ENCODE peak calls at places on chromosomes 2 and 18, in ten cellular contexts. Z is transverse colon, O is stomach, A is H1, L is sigmoid colon, Y is A549, R is upper lobe of left lung, B is K562, N is suprapubic skin, T is SK-N-SH. W is an unnamed sample. For H3K4me1, the result is how much of the 10 kb centered on the place peaks cover.

GRCh38 chr2:189613650-189614420 is 33.2 kb upstream of the SLC40A1 start:
- DNase-seq in L (no peak), A (no peak), Z (no peak), T (peak), N (no peak), R (no peak), Y (peak), O (no peak), B (no peak), W (peak)

GRCh38 chr18:75269140-75269676 is 58.6 kb downstream of the TSHZ1 start:
- DNase-seq in B (no peak), T (no peak), O (no peak), Z (no peak), Y (no peak), L (no peak), A (no peak), R (no peak), N (no peak), W (no peak)

GRCh38 chr2:241217320-241218031 is 29.0 kb downstream of the ANO7 start:
- DNase-seq in L (peak), Y (peak), T (peak), B (peak), R (peak), N (no peak), Z (peak), O (peak), A (peak), W (peak)

GRCh38 chr2:159362816-159363251 is 76.3 kb upstream of the WDSUB1 start:
- DNase-seq in O (no peak), Y (peak), R (peak), N (no peak), A (no peak), Z (no peak), L (no peak), T (no peak), B (no peak), W (no peak)

GRCh38 chr2:163800889-163801498 is 65.2 kb upstream of the FIGN start:
- DNase-seq in R (no peak), O (no peak), Z (no peak), N (no peak), B (no peak), Y (no peak), L (no peak), T (no peak), A (no peak), W (no peak)

GRCh38 chr18:53153800-53154199 is 813.8 kb downstream of the DCC start:
- DNase-seq in L (no peak), B (no peak), A (no peak), N (no peak), R (no peak), T (no peak), Z (no peak), Y (no peak), O (no peak), W (no peak)

GRCh38 chr2:118878531-118879149 is 31.2 kb upstream of the EN1 start:
- DNase-seq in B (no peak), R (no peak), N (no peak), Z (no peak), O (no peak), T (no peak), L (no peak), A (no peak), Y (no peak), W (no peak)

GRCh38 chr18:71327443-71328120 is 1038.7 kb downstream of the SOCS6 start:
- DNase-seq in Z (no peak), O (no peak), N (no peak), L (no peak), T (no peak), A (no peak), B (no peak), R (no peak), Y (no peak), W (no peak)

GRCh38 chr2:228444156-228444555 is 262.7 kb upstream of the SPHKAP start:
- DNase-seq in O (no peak), L (no peak), N (no peak), T (no peak), R (no peak), A (no peak), Z (no peak), B (no peak), Y (no peak), W (no peak)

GRCh38 chr18:31563778-31564177 is 27.9 kb upstream of the TTR start:
- DNase-seq in T (peak), L (no peak), R (no peak), B (peak), Y (no peak), O (no peak), Z (no peak), A (no peak), N (no peak), W (no peak)

GRCh38 chr18:31562726-31563125 is 29.0 kb upstream of the TTR start:
- DNase-seq in R (no peak), Y (no peak), N (no peak), T (no peak), O (no peak), Z (no peak), A (no peak), L (no peak), B (no peak), W (no peak)

GRCh38 chr18:31565782-31566512 is 25.7 kb upstream of the TTR start:
- DNase-seq in Y (no peak), A (no peak), R (no peak), T (no peak), N (no peak), B (no peak), Z (no peak), L (no peak), O (no peak), W (no peak)

GRCh38 chr18:31566576-31567306 is 24.9 kb upstream of the TTR start:
- DNase-seq in O (no peak), B (no peak), T (no peak), N (no peak), Z (no peak), Y (no peak), R (no peak), L (no peak), A (no peak), W (no peak)

GRCh38 chr18:31565345-31565744 is 26.3 kb upstream of the TTR start:
- DNase-seq in Z (no peak), N (no peak), R (no peak), B (no peak), T (no peak), O (no peak), A (no peak), Y (no peak), L (no peak), W (no peak)
- TF ChIP-seq EP300 in Z (no peak), N (no peak), R (no peak), B (no peak), T (no peak), O (no peak), A (no peak), Y (no peak), L (no peak), W (no peak)

DNA sequence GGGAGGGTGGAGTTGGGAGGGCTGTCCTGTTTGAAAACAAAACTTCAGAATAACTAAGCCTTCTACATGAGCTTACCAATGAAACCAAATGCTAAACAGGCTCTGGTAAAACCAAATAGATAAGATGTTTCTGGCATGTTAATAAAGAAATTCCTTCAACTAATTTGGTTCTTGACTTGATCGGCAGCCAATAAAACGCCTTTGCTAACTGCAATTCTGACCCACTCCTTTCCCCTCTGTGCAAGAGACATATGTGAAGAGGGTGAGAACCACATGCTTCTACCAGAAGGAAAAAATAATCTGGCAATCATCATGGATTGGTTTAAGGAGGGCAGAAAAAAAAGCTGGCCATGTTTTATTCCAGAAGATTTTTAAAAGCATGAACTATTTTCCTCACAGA is 20.9 kb downstream of the MAP4K3 start:
- DNase-seq in Z (no peak), A (no peak), T (no peak), Y (no peak), B (no peak), R (no peak), N (no peak), L (no peak), O (no peak), W (no peak)
- H3K27ac ChIP-seq in Z (no peak), A (no peak), T (no peak), Y (no peak), B (no peak), R (no peak), N (no peak), L (no peak), O (no peak), W (no peak)

GRCh38 chr2:197196737-197197136 is 113.8 kb downstream of the ANKRD44 start:
- DNase-seq in Y (no peak), Z (no peak), T (no peak), B (no peak), N (no peak), R (no peak), A (no peak), L (no peak), O (no peak), W (no peak)
- H3K4me1 ChIP-seq in Y (under half), Z (under half), T (under half), B (under half), N (under half), R (half or more), A (under half), L (half or more), O (under half), W (under half)

DNA sequence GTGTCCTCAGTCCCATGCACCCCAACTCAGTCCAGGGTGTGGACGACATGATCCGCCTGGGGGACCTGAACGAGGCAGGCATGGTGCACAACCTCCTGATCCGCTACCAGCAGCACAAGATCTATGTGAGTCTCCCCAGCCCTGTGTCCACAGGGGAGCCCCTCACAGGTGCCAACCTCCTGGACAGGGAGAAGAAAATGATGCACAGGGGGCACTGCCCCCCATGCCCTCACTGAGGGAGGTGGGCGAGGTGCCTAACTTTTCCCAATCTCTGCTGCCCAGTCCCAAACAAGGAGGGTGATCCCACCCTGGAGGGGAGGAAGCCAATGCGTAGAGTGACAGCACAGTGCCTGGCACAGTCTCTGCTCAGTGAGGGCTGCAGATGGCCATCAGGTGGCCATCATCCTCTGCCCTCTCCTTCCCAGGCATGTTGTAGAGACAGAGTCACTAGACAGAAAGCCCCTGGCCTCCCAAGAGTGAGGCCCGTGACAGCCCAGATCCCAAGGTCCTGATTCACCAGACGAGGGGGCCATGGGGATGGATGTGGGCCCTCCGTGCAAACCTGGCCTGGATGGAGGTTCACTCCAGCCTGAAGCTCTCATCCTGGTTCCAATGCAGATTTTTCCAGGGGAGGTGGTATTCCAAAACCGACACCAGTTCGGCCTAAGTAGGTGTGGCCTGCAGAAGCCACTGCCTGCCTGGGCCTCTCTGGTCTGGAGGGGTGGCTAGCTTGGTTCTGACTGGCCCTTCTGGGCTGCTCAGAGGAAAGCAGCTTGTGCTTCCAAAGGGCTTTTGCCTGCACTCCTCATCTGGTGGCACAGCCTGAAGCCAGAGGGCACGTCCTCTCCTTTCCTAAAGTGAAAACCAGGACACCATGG is 30.0 kb downstream of the MYO7B start:
- DNase-seq in R (no peak), L (peak), A (no peak), O (no peak), Z (no peak), T (no peak), Y (no peak), N (peak), B (no peak), W (peak)
- TF ChIP-seq EP300 in R (no peak), L (no peak), A (no peak), O (no peak), Z (no peak), T (no peak), Y (no peak), N (no peak), B (no peak), W (no peak)

DNA sequence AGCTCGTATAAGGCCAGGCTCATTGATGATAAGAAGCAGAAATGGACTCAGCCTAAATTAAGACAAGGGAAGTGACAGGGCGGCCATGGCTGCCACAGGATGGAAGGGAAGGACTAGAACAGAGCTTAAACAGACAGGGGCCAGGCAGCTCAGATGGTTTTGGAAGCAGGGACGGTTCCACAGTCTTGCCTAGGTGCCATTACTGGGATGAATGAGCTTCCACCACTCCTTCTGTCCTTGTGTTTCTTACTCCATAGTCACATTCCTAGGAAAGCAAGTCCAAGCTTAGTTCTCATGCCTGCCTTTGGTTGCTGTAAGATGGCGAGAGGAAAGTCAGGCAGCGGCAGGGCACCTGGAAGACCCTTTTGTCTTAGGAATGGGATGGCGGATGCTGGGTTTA is 11.9 kb downstream of the GNLY start:
- DNase-seq in Y (no peak), B (no peak), R (no peak), Z (no peak), L (no peak), O (no peak), T (no peak), A (no peak), N (no peak), W (no peak)
- H3K27ac ChIP-seq in Y (peak), B (no peak), R (peak), Z (peak), L (peak), O (peak), T (no peak), A (no peak), N (peak), W (no peak)